ENCODE peak calls at places on chromosomes 13 and 19, in ten cellular contexts. One of them, this sample, is unnamed.

GRCh38 chr19:5628470-5628869 is 5.6 kb downstream of the SAFB start:
- DNase-seq in transverse colon: no peak
- DNase-seq in brain microvascular endothelial cell: no peak
- DNase-seq in tibial artery: no peak
- DNase-seq in cardiac muscle cell: no peak
- DNase-seq in A549: no peak
- DNase-seq in heart right ventricle: no peak
- DNase-seq in right lobe of liver: no peak
- DNase-seq in left ventricle myocardium inferior: no peak
- DNase-seq in body of pancreas: no peak
- DNase-seq in this sample: no peak

GRCh38 chr19:50465986-50466771 is 10.1 kb upstream of the EMC10 start:
- DNase-seq in brain microvascular endothelial cell: no peak
- DNase-seq in body of pancreas: peak; percentile 18
- DNase-seq in heart right ventricle: no peak
- DNase-seq in cardiac muscle cell: peak; percentile 66
- DNase-seq in tibial artery: no peak
- DNase-seq in left ventricle myocardium inferior: no peak
- DNase-seq in A549: peak; percentile 64
- DNase-seq in right lobe of liver: no peak
- DNase-seq in transverse colon: peak; percentile 69
- DNase-seq in this sample: no peak

GRCh38 chr13:72565893-72566292 is 161.5 kb downstream of the MZT1 start:
- DNase-seq in A549: no peak
- DNase-seq in tibial artery: no peak
- DNase-seq in body of pancreas: no peak
- DNase-seq in transverse colon: no peak
- DNase-seq in cardiac muscle cell: peak; percentile 68
- DNase-seq in left ventricle myocardium inferior: no peak
- DNase-seq in right lobe of liver: no peak
- DNase-seq in brain microvascular endothelial cell: peak; percentile 11
- DNase-seq in heart right ventricle: no peak
- DNase-seq in this sample: no peak

GRCh38 chr13:24032252-24032651 is 128.3 kb upstream of the SPATA13 start:
- DNase-seq in heart right ventricle: no peak
- DNase-seq in A549: no peak
- DNase-seq in cardiac muscle cell: no peak
- DNase-seq in right lobe of liver: no peak
- DNase-seq in transverse colon: no peak
- DNase-seq in brain microvascular endothelial cell: peak; percentile 24
- DNase-seq in body of pancreas: no peak
- DNase-seq in tibial artery: no peak
- DNase-seq in left ventricle myocardium inferior: no peak
- DNase-seq in this sample: no peak

GRCh38 chr13:80054806-80055205 is 286.1 kb downstream of the SPRY2 start:
- DNase-seq in brain microvascular endothelial cell: no peak
- DNase-seq in tibial artery: no peak
- DNase-seq in heart right ventricle: no peak
- DNase-seq in transverse colon: no peak
- DNase-seq in body of pancreas: no peak
- DNase-seq in right lobe of liver: no peak
- DNase-seq in A549: no peak
- DNase-seq in left ventricle myocardium inferior: no peak
- DNase-seq in cardiac muscle cell: no peak
- DNase-seq in this sample: no peak

GRCh38 chr19:2187164-2187563 is 23.4 kb downstream of the DOT1L start:
- DNase-seq in A549: no peak
- DNase-seq in body of pancreas: no peak
- DNase-seq in right lobe of liver: no peak
- DNase-seq in cardiac muscle cell: no peak
- DNase-seq in tibial artery: no peak
- DNase-seq in heart right ventricle: no peak
- DNase-seq in brain microvascular endothelial cell: no peak
- DNase-seq in transverse colon: no peak
- DNase-seq in left ventricle myocardium inferior: no peak
- DNase-seq in this sample: no peak

GRCh38 chr13:62684359-62684758 is 1268.7 kb upstream of the PCDH20 start:
- DNase-seq in transverse colon: no peak
- DNase-seq in right lobe of liver: no peak
- DNase-seq in tibial artery: no peak
- DNase-seq in A549: no peak
- DNase-seq in left ventricle myocardium inferior: no peak
- DNase-seq in heart right ventricle: no peak
- DNase-seq in cardiac muscle cell: no peak
- DNase-seq in body of pancreas: peak; percentile 2
- DNase-seq in brain microvascular endothelial cell: no peak
- DNase-seq in this sample: no peak

GRCh38 chr13:100363874-100364273 is 224.7 kb downstream of the GGACT start:
- DNase-seq in left ventricle myocardium inferior: no peak
- DNase-seq in heart right ventricle: no peak
- DNase-seq in body of pancreas: no peak
- DNase-seq in A549: no peak
- DNase-seq in right lobe of liver: no peak
- DNase-seq in transverse colon: no peak
- DNase-seq in brain microvascular endothelial cell: peak; percentile 24
- DNase-seq in tibial artery: no peak
- DNase-seq in cardiac muscle cell: no peak
- DNase-seq in this sample: no peak

GRCh38 chr19:49890349-49891311 is 6.1 kb downstream of the IL4I1 start:
- DNase-seq in right lobe of liver: no peak
- DNase-seq in brain microvascular endothelial cell: no peak
- DNase-seq in A549: peak; percentile 62
- DNase-seq in heart right ventricle: no peak
- DNase-seq in cardiac muscle cell: peak; percentile 64
- DNase-seq in body of pancreas: no peak
- DNase-seq in left ventricle myocardium inferior: no peak
- DNase-seq in transverse colon: peak; percentile 67
- DNase-seq in tibial artery: no peak
- DNase-seq in this sample: no peak

GRCh38 chr19:18590273-18591272 is 2.0 kb downstream of the REX1BD start:
- DNase-seq in right lobe of liver: no peak
- DNase-seq in heart right ventricle: no peak
- DNase-seq in left ventricle myocardium inferior: no peak
- DNase-seq in tibial artery: peak; percentile 62
- DNase-seq in transverse colon: peak; percentile 49
- DNase-seq in brain microvascular endothelial cell: peak; percentile 56
- DNase-seq in A549: peak; percentile 59
- DNase-seq in body of pancreas: no peak
- DNase-seq in cardiac muscle cell: peak; percentile 92
- DNase-seq in this sample: no peak

GRCh38 chr13:73133536-73133935 is 74.7 kb downstream of the KLF5 start:
- DNase-seq in body of pancreas: no peak
- DNase-seq in right lobe of liver: no peak
- DNase-seq in left ventricle myocardium inferior: no peak
- DNase-seq in cardiac muscle cell: no peak
- DNase-seq in transverse colon: peak; percentile 60
- DNase-seq in brain microvascular endothelial cell: no peak
- DNase-seq in A549: peak; percentile 34
- DNase-seq in tibial artery: no peak
- DNase-seq in heart right ventricle: no peak
- DNase-seq in this sample: no peak

GRCh38 chr19:19224852-19225494 is 13.2 kb downstream of the NCAN start:
- DNase-seq in transverse colon: peak; percentile 82
- DNase-seq in cardiac muscle cell: peak; percentile 81
- DNase-seq in body of pancreas: peak; percentile 78
- DNase-seq in heart right ventricle: peak; percentile 26
- DNase-seq in right lobe of liver: peak; percentile 81
- DNase-seq in brain microvascular endothelial cell: peak; percentile 45
- DNase-seq in tibial artery: peak; percentile 27
- DNase-seq in A549: peak; percentile 92
- DNase-seq in left ventricle myocardium inferior: peak; percentile 54
- DNase-seq in this sample: no peak

GRCh38 chr13:80931766-80932165 is 590.8 kb upstream of the SPRY2 start:
- DNase-seq in right lobe of liver: no peak
- DNase-seq in cardiac muscle cell: no peak
- DNase-seq in brain microvascular endothelial cell: no peak
- DNase-seq in A549: no peak
- DNase-seq in transverse colon: no peak
- DNase-seq in tibial artery: no peak
- DNase-seq in left ventricle myocardium inferior: no peak
- DNase-seq in body of pancreas: no peak
- DNase-seq in heart right ventricle: no peak
- DNase-seq in this sample: no peak

DNA sequence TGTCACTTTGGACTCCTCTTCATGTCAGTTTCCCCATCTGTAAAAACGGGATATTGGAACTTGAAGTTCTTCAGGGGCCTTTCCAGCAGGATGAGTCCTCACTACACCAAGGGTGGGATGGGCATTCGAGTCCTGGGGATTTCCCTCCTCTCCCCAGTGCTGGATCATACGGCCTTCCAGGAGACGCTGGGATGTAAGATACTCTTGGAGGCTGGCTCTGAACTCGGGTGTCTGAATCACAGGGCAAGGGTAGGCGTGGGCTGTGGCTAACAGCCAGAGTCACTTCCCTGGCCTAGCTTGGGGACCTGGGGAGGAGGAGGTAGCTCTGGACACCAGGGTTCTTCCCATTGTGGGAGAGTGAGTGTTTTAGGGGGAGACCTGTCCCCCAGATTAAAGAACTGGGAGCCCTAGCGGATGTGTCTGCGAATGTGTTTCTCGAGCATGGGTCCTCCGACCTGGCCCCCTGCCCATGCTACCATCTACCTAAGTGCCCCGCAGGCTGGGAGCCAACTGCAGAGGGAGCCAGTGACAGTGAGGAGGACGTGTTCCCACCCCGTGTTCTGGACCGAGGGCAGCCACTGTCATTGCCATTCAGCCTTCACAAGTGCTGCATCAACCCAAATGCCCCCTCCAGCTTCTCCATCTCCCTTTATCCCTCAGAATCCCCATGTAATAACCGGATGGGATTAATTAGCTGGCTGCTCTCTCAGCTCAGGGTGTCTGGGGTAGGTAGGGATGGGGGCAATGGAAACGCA is 2.4 kb upstream of the CYTH2 start:
- DNase-seq in body of pancreas: no peak
- DNase-seq in left ventricle myocardium inferior: no peak
- DNase-seq in heart right ventricle: no peak
- DNase-seq in A549: no peak
- DNase-seq in tibial artery: no peak
- DNase-seq in cardiac muscle cell: no peak
- DNase-seq in transverse colon: no peak
- DNase-seq in brain microvascular endothelial cell: peak; percentile 56
- DNase-seq in right lobe of liver: no peak
- DNase-seq in this sample: no peak
- TF ChIP-seq CTCF in body of pancreas: no peak
- TF ChIP-seq CTCF in left ventricle myocardium inferior: no peak
- TF ChIP-seq CTCF in heart right ventricle: no peak
- TF ChIP-seq CTCF in A549: no peak
- TF ChIP-seq CTCF in tibial artery: no peak
- TF ChIP-seq CTCF in cardiac muscle cell: no peak
- TF ChIP-seq CTCF in transverse colon: no peak
- TF ChIP-seq CTCF in brain microvascular endothelial cell: no peak
- TF ChIP-seq CTCF in right lobe of liver: no peak
- TF ChIP-seq CTCF in this sample: no peak

GRCh38 chr19:15548648-15549047 is 40.3 kb downstream of the CYP4F22 start:
- DNase-seq in brain microvascular endothelial cell: no peak
- DNase-seq in heart right ventricle: no peak
- DNase-seq in transverse colon: no peak
- DNase-seq in tibial artery: no peak
- DNase-seq in cardiac muscle cell: no peak
- DNase-seq in A549: no peak
- DNase-seq in right lobe of liver: no peak
- DNase-seq in left ventricle myocardium inferior: no peak
- DNase-seq in body of pancreas: no peak
- DNase-seq in this sample: no peak

GRCh38 chr19:15549581-15549980 is 41.3 kb downstream of the CYP4F22 start:
- DNase-seq in heart right ventricle: no peak
- DNase-seq in left ventricle myocardium inferior: no peak
- DNase-seq in right lobe of liver: no peak
- DNase-seq in body of pancreas: no peak
- DNase-seq in tibial artery: no peak
- DNase-seq in transverse colon: no peak
- DNase-seq in brain microvascular endothelial cell: no peak
- DNase-seq in cardiac muscle cell: no peak
- DNase-seq in A549: no peak
- DNase-seq in this sample: no peak

GRCh38 chr19:15551183-15552004 is 43.1 kb downstream of the CYP4F22 start:
- DNase-seq in left ventricle myocardium inferior: no peak
- DNase-seq in body of pancreas: peak; percentile 19
- DNase-seq in A549: peak; percentile 47
- DNase-seq in right lobe of liver: no peak
- DNase-seq in cardiac muscle cell: no peak
- DNase-seq in transverse colon: peak; percentile 24
- DNase-seq in brain microvascular endothelial cell: no peak
- DNase-seq in heart right ventricle: no peak
- DNase-seq in tibial artery: no peak
- DNase-seq in this sample: peak; percentile 66

GRCh38 chr19:15550273-15550672 is 41.9 kb downstream of the CYP4F22 start:
- DNase-seq in right lobe of liver: no peak
- DNase-seq in transverse colon: no peak
- DNase-seq in A549: no peak
- DNase-seq in tibial artery: no peak
- DNase-seq in brain microvascular endothelial cell: no peak
- DNase-seq in left ventricle myocardium inferior: no peak
- DNase-seq in body of pancreas: no peak
- DNase-seq in cardiac muscle cell: no peak
- DNase-seq in heart right ventricle: no peak
- DNase-seq in this sample: no peak

DNA sequence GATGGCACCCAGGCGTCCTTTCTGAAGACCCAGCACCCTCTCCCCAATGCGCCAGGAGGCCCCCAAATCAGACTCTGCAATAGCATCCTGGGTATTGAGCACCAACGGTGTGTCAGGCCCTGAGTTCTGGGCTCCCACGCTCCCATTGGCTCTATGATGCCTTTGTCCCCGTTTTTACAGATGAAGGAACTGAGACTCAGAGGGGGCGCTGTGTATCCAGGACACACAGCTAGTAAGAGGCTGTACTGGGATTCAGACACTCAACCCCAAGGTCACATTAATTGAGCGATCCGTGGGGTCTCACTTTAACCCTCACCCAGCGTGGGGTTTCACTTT is 42.5 kb downstream of the CYP4F22 start:
- DNase-seq in transverse colon: no peak
- DNase-seq in heart right ventricle: no peak
- DNase-seq in cardiac muscle cell: no peak
- DNase-seq in brain microvascular endothelial cell: no peak
- DNase-seq in right lobe of liver: no peak
- DNase-seq in tibial artery: no peak
- DNase-seq in left ventricle myocardium inferior: no peak
- DNase-seq in A549: no peak
- DNase-seq in body of pancreas: no peak
- DNase-seq in this sample: no peak
- H3K4me3 ChIP-seq in transverse colon: no peak overlapping the region
- H3K4me3 ChIP-seq in heart right ventricle: peak overlapping the region; percentile 44
- H3K4me3 ChIP-seq in cardiac muscle cell: no peak overlapping the region
- H3K4me3 ChIP-seq in brain microvascular endothelial cell: no peak overlapping the region
- H3K4me3 ChIP-seq in right lobe of liver: no peak overlapping the region
- H3K4me3 ChIP-seq in tibial artery: peak overlapping the region; percentile 22
- H3K4me3 ChIP-seq in left ventricle myocardium inferior: peak overlapping the region; percentile 54
- H3K4me3 ChIP-seq in A549: peak overlapping the region; percentile 43
- H3K4me3 ChIP-seq in body of pancreas: no peak overlapping the region
- H3K4me3 ChIP-seq in this sample: peak overlapping the region; percentile 14

GRCh38 chr13:84430015-84430414 is 547.7 kb upstream of the SLITRK1 start:
- DNase-seq in A549: no peak
- DNase-seq in left ventricle myocardium inferior: no peak
- DNase-seq in cardiac muscle cell: no peak
- DNase-seq in heart right ventricle: no peak
- DNase-seq in transverse colon: no peak
- DNase-seq in body of pancreas: no peak
- DNase-seq in tibial artery: no peak
- DNase-seq in brain microvascular endothelial cell: peak; percentile 13
- DNase-seq in right lobe of liver: no peak
- DNase-seq in this sample: no peak
- H3K27ac ChIP-seq in A549: no peak overlapping the region
- H3K27ac ChIP-seq in left ventricle myocardium inferior: no peak overlapping the region
- H3K27ac ChIP-seq in cardiac muscle cell: no peak overlapping the region
- H3K27ac ChIP-seq in heart right ventricle: no peak overlapping the region
- H3K27ac ChIP-seq in transverse colon: no peak overlapping the region
- H3K27ac ChIP-seq in body of pancreas: no peak overlapping the region
- H3K27ac ChIP-seq in tibial artery: no peak overlapping the region
- H3K27ac ChIP-seq in brain microvascular endothelial cell: peak overlapping the region; percentile 26
- H3K27ac ChIP-seq in right lobe of liver: no peak overlapping the region
- H3K27ac ChIP-seq in this sample: peak overlapping the region; percentile 25

GRCh38 chr19:39038098-39038497 is 5.7 kb upstream of the FBXO27 start:
- DNase-seq in brain microvascular endothelial cell: peak; percentile 43
- DNase-seq in body of pancreas: peak; percentile 73
- DNase-seq in transverse colon: peak; percentile 9
- DNase-seq in right lobe of liver: peak; percentile 63
- DNase-seq in cardiac muscle cell: peak; percentile 65
- DNase-seq in left ventricle myocardium inferior: no peak
- DNase-seq in A549: peak; percentile 99
- DNase-seq in tibial artery: no peak
- DNase-seq in heart right ventricle: no peak
- DNase-seq in this sample: no peak
- TF ChIP-seq CTCF in brain microvascular endothelial cell: peak; percentile 55
- TF ChIP-seq CTCF in body of pancreas: peak; percentile 19
- TF ChIP-seq CTCF in transverse colon: no peak
- TF ChIP-seq CTCF in right lobe of liver: peak; percentile 50
- TF ChIP-seq CTCF in cardiac muscle cell: peak; percentile 33
- TF ChIP-seq CTCF in left ventricle myocardium inferior: no peak
- TF ChIP-seq CTCF in A549: peak; percentile 48
- TF ChIP-seq CTCF in tibial artery: no peak
- TF ChIP-seq CTCF in heart right ventricle: no peak
- TF ChIP-seq CTCF in this sample: no peak

This sample was measured in ascending aorta.